ENCODE peak calls at places on chromosomes 6 and 20, in five cellular contexts. K, Q, I, Z and N are unnamed samples.

GRCh38 chr20:61746781-61747180 is 318.9 kb downstream of the TAF4 start:
- DNase-seq in K (no peak), Q (no peak), I (no peak), Z (no peak), N (no peak)

GRCh38 chr20:60257671-60258070 is 299.4 kb downstream of the CDH26 start:
- DNase-seq in K (no peak), Q (no peak), I (peak; percentile 54), Z (no peak), N (no peak)

GRCh38 chr6:3844097-3844463 is 5.1 kb upstream of the FAM50B start:
- DNase-seq in K (no peak), Q (no peak), I (no peak), Z (no peak), N (no peak)

GRCh38 chr6:83127258-83127657 is 59.8 kb downstream of the DOP1A start:
- DNase-seq in K (no peak), Q (no peak), I (no peak), Z (no peak), N (peak; percentile 28)

GRCh38 chr6:146892613-146893401 is 294.0 kb downstream of the ADGB start:
- DNase-seq in K (no peak), Q (no peak), I (no peak), Z (no peak), N (no peak)

GRCh38 chr6:12354499-12354898 is 64.3 kb downstream of the EDN1 start:
- DNase-seq in K (no peak), Q (no peak), I (no peak), Z (no peak), N (no peak)

GRCh38 chr6:29559524-29560287 is at the start of gene UBD:
- DNase-seq in K (no peak), Q (no peak), I (no peak), Z (no peak), N (no peak)

GRCh38 chr20:51473256-51473655 is 69.3 kb downstream of the NFATC2 start:
- DNase-seq in K (no peak), Q (no peak), I (no peak), Z (no peak), N (no peak)

GRCh38 chr6:122289721-122290501 is 109.5 kb upstream of the HSF2 start:
- DNase-seq in K (peak; percentile 13), Q (no peak), I (no peak), Z (no peak), N (no peak)

GRCh38 chr6:131519670-131520436 is 53.2 kb upstream of the ARG1 start:
- DNase-seq in K (peak; percentile 40), Q (peak; percentile 57), I (peak; percentile 65), Z (no peak), N (peak; percentile 28)

GRCh38 chr6:34178361-34179105 is 32.6 kb upstream of the GRM4 start:
- DNase-seq in K (no peak), Q (no peak), I (no peak), Z (no peak), N (no peak)

GRCh38 chr6:10690651-10691445 is 3.6 kb downstream of the C6orf52 start:
- DNase-seq in K (no peak), Q (peak; percentile 60), I (no peak), Z (no peak), N (no peak)

GRCh38 chr6:137261393-137262154 is 42.4 kb upstream of the IFNGR1 start:
- DNase-seq in K (no peak), Q (no peak), I (no peak), Z (no peak), N (no peak)

GRCh38 chr20:24499472-24499871 is 30.0 kb downstream of the SYNDIG1 start:
- DNase-seq in K (no peak), Q (no peak), I (no peak), Z (no peak), N (no peak)

GRCh38 chr6:138485005-138485545 is 14.2 kb downstream of the NHSL1 start:
- DNase-seq in K (no peak), Q (peak; percentile 50), I (no peak), Z (no peak), N (no peak)

GRCh38 chr6:143964667-143965066 is 43.4 kb downstream of the PLAGL1 start:
- DNase-seq in K (no peak), Q (peak; percentile 25), I (no peak), Z (no peak), N (no peak)

GRCh38 chr6:129621252-129621651 is 88.7 kb downstream of the ARHGAP18 start:
- DNase-seq in K (no peak), Q (peak; percentile 11), I (peak; percentile 32), Z (no peak), N (peak; percentile 24)

GRCh38 chr6:44049989-44050871 is 77.0 kb downstream of the MRPL14 start:
- DNase-seq in K (no peak), Q (no peak), I (no peak), Z (peak; percentile 71), N (no peak)

GRCh38 chr6:56860466-56860865 is 94.4 kb upstream of the BEND6 start:
- DNase-seq in K (peak; percentile 87), Q (no peak), I (no peak), Z (no peak), N (no peak)

GRCh38 chr6:159608961-159609673 is 83.9 kb downstream of the SOD2 start:
- DNase-seq in K (peak; percentile 58), Q (peak; percentile 39), I (no peak), Z (no peak), N (peak; percentile 21)

GRCh38 chr20:7710440-7710839 is 229.8 kb downstream of the HAO1 start:
- DNase-seq in K (no peak), Q (no peak), I (peak; percentile 15), Z (no peak), N (no peak)

GRCh38 chr6:54647301-54647664 is 199.3 kb upstream of the FAM83B start:
- DNase-seq in K (no peak), Q (no peak), I (no peak), Z (no peak), N (no peak)

GRCh38 chr6:113068569-113068968 is 721.4 kb downstream of the RFPL4B start:
- DNase-seq in K (no peak), Q (no peak), I (no peak), Z (no peak), N (no peak)

GRCh38 chr20:23018432-23018831 is 16.7 kb upstream of the SSTR4 start:
- DNase-seq in K (no peak), Q (no peak), I (no peak), Z (no peak), N (no peak)

GRCh38 chr6:112218563-112218962 is 35.8 kb downstream of the LAMA4 start:
- DNase-seq in K (no peak), Q (no peak), I (no peak), Z (peak; percentile 90), N (no peak)

GRCh38 chr20:3819413-3820047 is 817 bp upstream of the AP5S1 start:
- DNase-seq in K (no peak), Q (no peak), I (no peak), Z (peak; percentile 72), N (no peak)

GRCh38 chr20:25537890-25538289 is 47.4 kb downstream of the NINL start:
- DNase-seq in K (no peak), Q (no peak), I (no peak), Z (no peak), N (no peak)

GRCh38 chr20:25538838-25539665 is 46.3 kb downstream of the NINL start:
- DNase-seq in K (no peak), Q (no peak), I (no peak), Z (no peak), N (no peak)

GRCh38 chr20:25539742-25540201 is 45.6 kb downstream of the NINL start:
- DNase-seq in K (no peak), Q (no peak), I (no peak), Z (no peak), N (no peak)

GRCh38 chr20:25541676-25542075 is 43.7 kb downstream of the NINL start:
- DNase-seq in K (no peak), Q (no peak), I (no peak), Z (no peak), N (no peak)

DNA sequence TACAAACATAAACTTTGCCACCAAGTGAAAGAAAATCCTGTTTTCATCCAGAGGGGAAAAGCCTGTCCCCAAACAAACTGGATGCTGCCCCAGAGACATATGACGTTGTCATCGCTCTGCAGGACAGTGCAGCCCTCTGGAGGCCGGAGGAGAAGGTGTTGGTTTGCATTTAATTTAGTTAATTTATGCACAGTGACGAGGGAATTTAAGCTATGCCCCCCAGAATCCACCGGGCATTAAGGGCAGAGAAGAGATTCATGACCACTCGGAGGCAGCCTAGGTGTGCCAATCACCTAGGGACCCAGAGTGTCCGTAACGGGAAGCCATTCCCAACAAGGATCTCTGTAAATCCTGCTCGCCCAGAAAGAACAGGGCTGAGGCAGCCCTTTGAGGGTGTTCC is 45.1 kb downstream of the NINL start:
- DNase-seq in K (peak; percentile 16), Q (peak; percentile 42), I (no peak), Z (no peak), N (no peak)
- TF ChIP-seq CTCF in K (peak; percentile 42), Q (peak; percentile 26), I (peak; percentile 57), Z (peak; percentile 27), N (peak; percentile 5)

DNA sequence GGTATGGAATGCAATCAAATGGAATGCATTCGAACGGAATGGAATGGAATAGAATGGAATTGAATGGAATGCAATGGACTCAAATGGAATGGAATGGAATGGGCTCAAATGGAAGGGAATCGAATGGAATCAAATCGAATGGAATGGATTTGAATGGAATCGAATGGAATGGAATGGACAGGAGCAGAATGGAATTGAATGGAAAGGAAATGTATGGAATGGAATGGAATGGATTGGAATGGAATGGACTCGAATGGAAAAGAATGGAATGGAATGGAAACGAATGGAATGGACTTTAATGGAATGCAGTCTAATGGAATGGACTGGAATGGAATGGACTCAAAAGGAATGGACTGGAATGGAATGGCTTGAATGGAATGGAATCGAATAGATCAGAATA is 18.3 kb upstream of the DEFB115 start:
- DNase-seq in K (no peak), Q (no peak), I (no peak), Z (no peak), N (no peak)
- H3K9me3 ChIP-seq in K (peaks cover 97% of the 10 kb centered on the region), Q (peaks cover 32% of the 10 kb centered on the region), I (peaks cover 93% of the 10 kb centered on the region), Z (peaks cover 8% of the 10 kb centered on the region), N (peaks cover 16% of the 10 kb centered on the region)

GRCh38 chr6:168308390-168309144 is 11.0 kb downstream of the DACT2 start:
- DNase-seq in K (no peak), Q (no peak), I (no peak), Z (no peak), N (no peak)

GRCh38 chr6:168307695-168308021 is 11.9 kb downstream of the DACT2 start:
- DNase-seq in K (no peak), Q (no peak), I (no peak), Z (no peak), N (no peak)

GRCh38 chr6:168309997-168310396 is 9.6 kb downstream of the DACT2 start:
- DNase-seq in K (no peak), Q (no peak), I (no peak), Z (no peak), N (no peak)

GRCh38 chr6:168310945-168311344 is 8.6 kb downstream of the DACT2 start:
- DNase-seq in K (no peak), Q (no peak), I (no peak), Z (no peak), N (no peak)

DNA sequence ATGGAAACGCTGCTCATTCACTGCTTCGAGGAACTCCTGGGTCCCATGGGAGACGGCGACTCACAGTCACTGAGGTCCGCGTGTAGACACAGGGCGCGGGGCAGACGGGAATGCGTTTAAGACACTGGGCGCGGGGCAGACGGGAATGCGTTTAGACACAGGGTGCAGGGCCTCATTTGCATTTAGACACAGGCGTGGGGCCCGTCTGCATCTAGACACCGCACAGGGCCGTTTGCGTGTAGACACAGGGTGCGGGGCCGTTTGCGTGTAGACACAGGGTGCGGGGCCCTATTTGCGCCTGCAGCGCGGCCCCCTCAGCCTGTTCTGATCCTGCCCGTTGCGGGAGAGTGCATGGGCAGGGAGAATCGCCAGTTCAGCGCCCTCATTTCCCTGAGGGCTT is 10.4 kb downstream of the DACT2 start:
- DNase-seq in K (no peak), Q (no peak), I (no peak), Z (no peak), N (no peak)
- TF ChIP-seq CTCF in K (no peak), Q (no peak), I (no peak), Z (no peak), N (no peak)

GRCh38 chr20:54291339-54292060 is 83.6 kb downstream of the PFDN4 start:
- DNase-seq in K (no peak), Q (no peak), I (no peak), Z (no peak), N (no peak)
- H3K9me3 ChIP-seq in K (no peaks in the 10 kb centered on the region), Q (no peaks in the 10 kb centered on the region), I (no peaks in the 10 kb centered on the region), Z (no peaks in the 10 kb centered on the region), N (no peaks in the 10 kb centered on the region)